ENCODE peak calls at places on chromosomes 12 and 14, in six cellular contexts. W is mammary epithelial cell, C is HCT116, L is astrocyte, S is GM23248, J is fibroblast of lung. V is an unnamed sample. For H3K79me2, the result is how much of the 10 kb centered on the place peaks cover.

GRCh38 chr12:132285991-132286681 is 43.3 kb downstream of the GALNT9 start:
- DNase-seq in J (peak), C (no peak), L (peak), S (peak), W (no peak), V (no peak)

GRCh38 chr12:38744056-38744455 is 161.3 kb downstream of the CPNE8 start:
- DNase-seq in L (peak), C (no peak), J (no peak), S (peak), W (no peak), V (no peak)

GRCh38 chr14:67618617-67619063 is 1.1 kb upstream of the ARG2 start:
- DNase-seq in C (no peak), S (peak), W (peak), J (peak), L (peak), V (peak)

GRCh38 chr12:74483057-74483456 is 54.6 kb upstream of the ATXN7L3B start:
- DNase-seq in C (no peak), L (no peak), J (no peak), W (no peak), S (no peak), V (no peak)

GRCh38 chr12:77120156-77120555 is 54.8 kb upstream of the E2F7 start:
- DNase-seq in W (peak), S (peak), J (peak), C (peak), L (peak), V (no peak)

GRCh38 chr12:52190860-52191729 is 719 bp downstream of the KRT80 start:
- DNase-seq in S (peak), J (no peak), C (no peak), W (no peak), L (no peak), V (no peak)

GRCh38 chr12:76855266-76855665 is 23.6 kb downstream of the CSRP2 start:
- DNase-seq in J (no peak), C (no peak), S (no peak), L (no peak), W (no peak), V (no peak)

GRCh38 chr14:92282669-92283068 is 40.3 kb upstream of the SLC24A4 start:
- DNase-seq in C (no peak), J (no peak), S (no peak), L (no peak), W (no peak), V (no peak)

GRCh38 chr14:78016532-78016931 is 153.6 kb upstream of the NRXN3 start:
- DNase-seq in L (peak), W (no peak), C (no peak), S (no peak), J (no peak), V (no peak)

GRCh38 chr12:116731801-116732200 is 6.1 kb downstream of the SPRING1 start:
- DNase-seq in C (no peak), S (no peak), L (no peak), J (no peak), W (no peak), V (no peak)

GRCh38 chr12:116726749-116727148 is 11.1 kb downstream of the SPRING1 start:
- DNase-seq in S (no peak), L (no peak), W (no peak), J (no peak), C (no peak), V (no peak)

GRCh38 chr12:116727902-116728301 is 10.0 kb downstream of the SPRING1 start:
- DNase-seq in S (no peak), C (no peak), W (no peak), J (no peak), L (no peak), V (no peak)

GRCh38 chr12:116722245-116722644 is 15.6 kb downstream of the SPRING1 start:
- DNase-seq in W (no peak), J (no peak), C (no peak), S (no peak), L (no peak), V (no peak)

DNA sequence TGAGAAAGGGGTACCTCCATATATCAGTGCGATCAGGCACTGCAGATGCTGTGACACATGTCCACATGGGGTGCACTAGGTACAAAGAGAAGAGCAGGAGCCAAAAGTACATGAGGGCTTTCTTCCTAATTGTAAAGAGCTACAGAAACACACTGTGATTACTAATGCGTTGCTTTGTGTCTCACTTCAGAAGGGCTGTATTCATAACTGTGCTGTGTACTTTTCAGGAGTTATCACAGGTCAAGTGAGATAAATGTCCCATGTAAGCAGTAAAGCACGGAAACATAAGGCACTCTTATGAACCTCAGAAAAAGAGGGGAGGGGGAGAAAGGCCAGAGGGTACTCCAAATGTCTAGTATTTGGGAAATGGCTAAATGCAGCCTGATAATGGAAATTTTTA is 10.6 kb downstream of the SPRING1 start:
- DNase-seq in L (no peak), S (no peak), W (no peak), J (no peak), C (no peak), V (no peak)
- H3K79me2 ChIP-seq in L (half or more), S (half or more), W (half or more), J (under half), C (under half), V (under half)

DNA sequence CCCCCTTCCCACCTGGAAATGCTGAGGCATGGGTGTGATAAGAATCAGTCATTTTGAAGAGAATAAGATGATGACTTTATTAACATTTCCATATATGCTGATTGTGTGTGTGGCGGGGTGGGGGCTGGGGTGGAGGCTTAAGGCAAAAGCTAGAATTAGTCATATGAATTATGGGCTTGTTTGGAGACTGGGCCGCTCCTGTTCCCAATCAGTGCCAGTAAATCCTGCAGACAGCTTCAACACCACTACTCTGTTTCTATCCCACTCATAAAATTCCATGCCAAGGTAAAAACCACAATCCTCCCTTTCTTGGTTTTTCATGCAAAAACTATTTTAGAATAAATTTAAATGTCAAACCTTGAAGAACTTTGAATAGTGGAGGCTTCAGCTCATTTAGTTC is 29.9 kb upstream of the SLC38A2 start:
- DNase-seq in J (peak), S (peak), W (peak), C (no peak), L (peak), V (no peak)
- H3K9ac ChIP-seq in J (no peak), S (peak), W (no peak), C (no peak), L (peak), V (no peak)

GRCh38 chr14:75658957-75659356 is 1.7 kb downstream of the ERG28 start:
- DNase-seq in W (no peak), J (no peak), S (no peak), L (no peak), C (no peak), V (no peak)
- H3K4me3 ChIP-seq in W (no peak), J (no peak), S (no peak), L (no peak), C (no peak), V (no peak)

DNA sequence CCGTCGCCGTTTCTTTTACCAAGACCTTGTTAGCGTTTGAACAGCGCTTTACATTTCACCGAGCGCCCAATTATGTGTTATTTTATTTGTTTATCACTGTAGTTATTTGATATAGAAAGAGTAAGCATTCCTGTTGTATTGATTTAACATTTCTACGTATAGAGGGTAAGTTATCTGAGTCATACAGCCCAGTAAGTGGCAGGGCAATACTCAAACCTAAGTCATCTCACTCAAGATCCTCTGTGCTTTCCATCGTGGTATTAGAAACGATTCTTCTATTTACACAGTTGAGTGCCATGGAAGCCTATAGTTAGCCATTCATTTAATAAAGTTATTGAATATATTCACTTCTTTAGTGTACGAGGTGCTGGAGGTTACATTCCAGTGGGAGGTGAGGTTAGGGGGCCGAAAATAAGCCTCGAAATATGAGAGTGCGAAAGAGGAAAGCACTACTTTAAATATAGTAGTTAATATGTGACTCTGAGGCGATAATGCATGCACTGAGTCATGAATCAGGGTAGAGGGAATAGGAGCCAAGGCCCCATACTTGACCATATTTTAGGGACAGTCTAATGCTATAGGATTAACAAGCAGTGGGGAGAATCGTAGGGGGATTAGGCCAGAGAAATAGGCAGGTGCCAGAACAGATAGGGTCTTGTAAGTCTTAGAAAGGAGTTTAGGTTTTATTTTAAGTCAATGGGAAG is 629 bp downstream of the RAD51AP1 start:
- DNase-seq in S (peak), W (peak), C (no peak), L (no peak), J (no peak), V (no peak)
- H3K79me2 ChIP-seq in S (half or more), W (half or more), C (half or more), L (half or more), J (half or more), V (under half)

GRCh38 chr12:25894759-25895158 is 63.7 kb upstream of the RASSF8 start:
- DNase-seq in W (no peak), L (no peak), S (no peak), J (peak), C (no peak), V (no peak)
- H3K9ac ChIP-seq in W (no peak), L (no peak), S (no peak), J (no peak), C (no peak), V (no peak)

DNA sequence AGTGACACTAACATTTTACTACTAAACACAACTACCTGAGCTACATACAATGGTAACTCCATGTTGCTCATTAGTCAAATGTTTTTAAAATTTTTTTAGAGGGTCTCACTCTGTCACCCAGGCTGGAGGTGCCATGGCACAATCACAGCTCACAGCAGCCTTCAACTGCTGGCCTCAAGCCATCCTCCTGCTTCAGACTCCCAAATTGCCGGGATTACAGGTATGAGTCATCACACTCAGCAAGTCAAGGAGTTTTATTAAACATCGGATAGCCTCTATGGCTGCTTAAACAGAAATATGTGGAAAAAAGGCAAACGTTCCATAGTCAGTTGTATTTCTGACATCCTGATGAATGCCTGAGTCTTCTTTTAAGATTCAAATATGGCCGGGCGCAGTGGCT is 11.1 kb upstream of the NPFF start:
- DNase-seq in J (peak), C (no peak), L (no peak), S (peak), W (no peak), V (no peak)
- H3K4me3 ChIP-seq in J (no peak), C (no peak), L (no peak), S (no peak), W (no peak), V (no peak)